ENCODE peak calls at places on chromosomes 3 and 15, in nine cellular contexts. K is mesothelial cell of epicardium, S is neural crest cell, B is SK-N-SH, N is fibroblast of pulmonary artery, X is omental fat pad, R is tibial nerve, J is AG10803, Z is astrocyte. Y is an unnamed sample.

GRCh38 chr3:194738254-194739093 is 52.8 kb downstream of the FAM43A start:
- DNase-seq in X (no peak), R (no peak), N (peak), S (no peak), Z (peak), B (peak), K (no peak), J (peak), Y (peak)

GRCh38 chr3:50230833-50231125 is 5.2 kb upstream of the GNAI2 start:
- DNase-seq in J (no peak), Z (no peak), N (peak), B (no peak), X (no peak), K (no peak), S (no peak), R (no peak), Y (no peak)

GRCh38 chr15:58524247-58524646 is 92.5 kb downstream of the LIPC start:
- DNase-seq in B (no peak), S (no peak), R (no peak), N (peak), Z (no peak), J (no peak), K (no peak), X (no peak), Y (no peak)

GRCh38 chr3:160796089-160796812 is 40.2 kb downstream of the PPM1L start:
- DNase-seq in S (no peak), B (no peak), R (no peak), N (no peak), J (no peak), X (no peak), Z (no peak), K (no peak), Y (no peak)

GRCh38 chr3:56754753-56755365 is 46.9 kb downstream of the ARHGEF3 start:
- DNase-seq in X (no peak), K (no peak), N (no peak), Z (no peak), J (no peak), B (no peak), R (no peak), S (no peak), Y (peak)

GRCh38 chr15:52656412-52656811 is 22.8 kb downstream of the ATOSA start:
- DNase-seq in B (no peak), R (no peak), X (no peak), K (no peak), Z (no peak), S (no peak), N (no peak), J (no peak), Y (no peak)

GRCh38 chr3:188052966-188053340 is 101.0 kb upstream of the LPP start:
- DNase-seq in Z (no peak), X (no peak), S (no peak), J (no peak), K (no peak), N (no peak), B (no peak), R (no peak), Y (no peak)

GRCh38 chr3:72811551-72811950 is 36.7 kb downstream of the SHQ1 start:
- DNase-seq in R (no peak), J (no peak), B (no peak), Z (no peak), S (no peak), N (no peak), X (no peak), K (no peak), Y (no peak)

GRCh38 chr3:118987466-118987865 is 47.2 kb downstream of the IGSF11 start:
- DNase-seq in R (peak), B (no peak), N (peak), S (no peak), K (no peak), X (no peak), Z (peak), J (peak), Y (no peak)

GRCh38 chr15:94844188-94844532 is 612.8 kb downstream of the MCTP2 start:
- DNase-seq in R (no peak), K (no peak), J (peak), S (no peak), Z (no peak), X (no peak), N (peak), B (no peak), Y (no peak)

GRCh38 chr3:47024932-47025331 is 45.5 kb downstream of the NBEAL2 start:
- DNase-seq in Z (peak), J (peak), S (no peak), B (no peak), R (no peak), K (no peak), N (peak), X (no peak), Y (no peak)

GRCh38 chr15:57031082-57031481 is 112.6 kb downstream of the TCF12 start:
- DNase-seq in N (no peak), X (no peak), K (no peak), Z (no peak), R (no peak), B (no peak), J (no peak), S (no peak), Y (no peak)

GRCh38 chr3:140187028-140187427 is 252.0 kb downstream of the CLSTN2 start:
- DNase-seq in B (no peak), K (no peak), J (no peak), R (no peak), X (no peak), Z (no peak), S (no peak), N (no peak), Y (peak)

GRCh38 chr3:126472277-126473006 is 3.2 kb downstream of the ZXDC start:
- DNase-seq in R (peak), N (peak), Z (peak), B (no peak), J (peak), X (peak), S (no peak), K (no peak), Y (no peak)

GRCh38 chr15:66400351-66400774 is 13.7 kb downstream of the MAP2K1 start:
- DNase-seq in J (no peak), B (no peak), Z (peak), X (no peak), R (no peak), N (no peak), S (no peak), K (no peak), Y (no peak)

GRCh38 chr3:41175365-41175764 is 23.9 kb upstream of the CTNNB1 start:
- DNase-seq in X (no peak), Z (no peak), S (no peak), B (no peak), N (no peak), R (no peak), J (peak), K (no peak), Y (no peak)

GRCh38 chr15:99105516-99106341 is 849 bp downstream of the SYNM start:
- DNase-seq in X (no peak), J (peak), N (peak), R (no peak), B (peak), S (peak), K (peak), Z (peak), Y (peak)

GRCh38 chr15:32107477-32108080 is 77.3 kb downstream of the CHRNA7 start:
- DNase-seq in J (no peak), K (no peak), Z (no peak), B (no peak), R (no peak), N (no peak), S (no peak), X (no peak), Y (no peak)

GRCh38 chr3:148319161-148319915 is 378.4 kb upstream of the AGTR1 start:
- DNase-seq in Z (peak), R (no peak), S (no peak), B (no peak), K (no peak), X (no peak), J (peak), N (peak), Y (no peak)

GRCh38 chr3:167917969-167918368 is 177.8 kb downstream of the GOLIM4 start:
- DNase-seq in K (no peak), Z (no peak), R (no peak), X (no peak), S (no peak), N (no peak), B (no peak), J (no peak), Y (no peak)

GRCh38 chr3:167908745-167909442 is 173.4 kb downstream of the SERPINI1 start:
- DNase-seq in R (no peak), K (no peak), X (no peak), B (no peak), Z (no peak), N (no peak), J (no peak), S (no peak), Y (no peak)

GRCh38 chr3:167909443-167910287 is 174.1 kb downstream of the SERPINI1 start:
- DNase-seq in S (no peak), B (no peak), K (no peak), N (no peak), R (no peak), X (no peak), J (no peak), Z (no peak), Y (no peak)

GRCh38 chr3:167918686-167919085 is 177.0 kb downstream of the GOLIM4 start:
- DNase-seq in B (no peak), Z (peak), R (no peak), N (no peak), J (no peak), K (no peak), S (no peak), X (no peak), Y (no peak)

GRCh38 chr3:167913218-167913902 is 177.8 kb downstream of the SERPINI1 start:
- DNase-seq in J (peak), B (peak), S (no peak), R (no peak), K (no peak), Z (peak), X (no peak), N (peak), Y (no peak)
- TF ChIP-seq CTCF in J (peak), B (peak), S (peak), R (no peak), K (no peak), Z (no peak), X (no peak), N (peak), Y (no peak)

DNA sequence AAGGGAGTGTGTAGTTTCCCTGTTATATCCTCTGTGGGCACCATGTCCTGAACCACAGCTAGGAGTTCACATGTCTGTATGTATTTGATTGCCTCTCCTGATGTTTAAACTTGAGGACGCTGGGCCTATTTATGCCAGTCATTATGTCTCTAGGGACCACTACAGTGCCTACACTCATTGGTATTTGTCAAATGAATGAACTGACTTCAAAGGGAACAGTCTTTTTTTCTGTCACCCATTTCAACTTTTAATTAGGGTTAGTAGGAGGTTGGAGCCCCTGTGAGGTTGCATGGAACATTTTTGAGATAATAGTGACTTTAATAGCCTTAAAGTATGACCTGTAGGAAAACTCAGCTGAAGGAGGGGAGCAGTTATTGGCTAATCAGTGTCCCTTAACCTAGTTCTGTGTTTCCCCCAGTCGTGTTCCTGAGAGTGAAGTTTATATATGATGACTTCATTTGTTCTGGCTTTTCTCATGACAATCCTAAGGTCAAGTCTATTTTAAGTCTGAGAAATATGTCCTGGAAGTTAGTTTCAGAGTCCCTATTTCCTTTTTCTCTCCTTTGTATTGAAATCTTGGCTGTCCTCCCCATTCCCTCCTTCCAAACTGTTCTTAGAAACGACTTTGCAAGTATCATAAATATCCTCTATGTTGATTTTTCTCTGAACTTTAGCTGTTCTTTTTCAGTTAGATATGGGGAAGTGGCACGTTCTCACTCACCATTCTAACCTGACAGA is 29.0 kb downstream of the PDE8A start:
- DNase-seq in X (no peak), S (no peak), Z (no peak), R (no peak), K (no peak), J (no peak), B (no peak), N (peak), Y (no peak)
- TF ChIP-seq CTCF in X (no peak), S (peak), Z (no peak), R (no peak), K (peak), J (no peak), B (no peak), N (peak), Y (no peak)

GRCh38 chr3:11155341-11156025 is 1.2 kb downstream of the HRH1 start:
- DNase-seq in B (peak), K (peak), R (peak), X (peak), Z (peak), N (peak), S (peak), J (peak), Y (peak)

GRCh38 chr3:11157406-11157805 is 3.1 kb downstream of the HRH1 start:
- DNase-seq in X (no peak), B (no peak), K (no peak), R (no peak), Z (no peak), N (no peak), S (no peak), J (no peak), Y (no peak)

GRCh38 chr3:11154036-11154952 is at the start of gene HRH1:
- DNase-seq in B (peak), X (no peak), K (peak), S (no peak), N (peak), R (no peak), Z (no peak), J (no peak), Y (peak)

GRCh38 chr3:11156026-11156410 is 1.7 kb downstream of the HRH1 start:
- DNase-seq in Z (no peak), K (no peak), N (no peak), R (no peak), S (no peak), J (no peak), B (no peak), X (no peak), Y (no peak)

DNA sequence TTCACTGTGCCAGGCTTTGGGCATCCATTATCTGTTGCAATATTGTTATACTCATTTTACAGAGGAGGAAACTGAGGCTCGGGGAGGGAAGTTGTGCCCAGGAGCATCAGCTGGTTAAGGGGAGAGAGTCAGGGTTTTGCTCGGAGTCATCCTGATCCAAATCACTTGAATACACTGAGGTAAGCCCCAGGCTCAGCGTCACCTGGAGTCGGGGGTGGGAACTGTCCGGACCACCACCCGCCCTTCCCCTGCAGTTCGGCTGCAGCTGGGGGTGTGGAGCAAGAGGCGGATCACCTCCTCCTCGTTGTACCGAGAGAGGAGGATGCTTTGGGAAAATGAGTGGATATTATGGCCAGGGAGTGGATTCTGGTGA is 646 bp downstream of the HRH1 start:
- DNase-seq in J (no peak), B (peak), R (no peak), Z (no peak), S (no peak), N (peak), K (no peak), X (no peak), Y (no peak)
- TF ChIP-seq CTCF in J (peak), B (no peak), R (no peak), Z (no peak), S (no peak), N (peak), K (no peak), X (no peak), Y (no peak)

DNA sequence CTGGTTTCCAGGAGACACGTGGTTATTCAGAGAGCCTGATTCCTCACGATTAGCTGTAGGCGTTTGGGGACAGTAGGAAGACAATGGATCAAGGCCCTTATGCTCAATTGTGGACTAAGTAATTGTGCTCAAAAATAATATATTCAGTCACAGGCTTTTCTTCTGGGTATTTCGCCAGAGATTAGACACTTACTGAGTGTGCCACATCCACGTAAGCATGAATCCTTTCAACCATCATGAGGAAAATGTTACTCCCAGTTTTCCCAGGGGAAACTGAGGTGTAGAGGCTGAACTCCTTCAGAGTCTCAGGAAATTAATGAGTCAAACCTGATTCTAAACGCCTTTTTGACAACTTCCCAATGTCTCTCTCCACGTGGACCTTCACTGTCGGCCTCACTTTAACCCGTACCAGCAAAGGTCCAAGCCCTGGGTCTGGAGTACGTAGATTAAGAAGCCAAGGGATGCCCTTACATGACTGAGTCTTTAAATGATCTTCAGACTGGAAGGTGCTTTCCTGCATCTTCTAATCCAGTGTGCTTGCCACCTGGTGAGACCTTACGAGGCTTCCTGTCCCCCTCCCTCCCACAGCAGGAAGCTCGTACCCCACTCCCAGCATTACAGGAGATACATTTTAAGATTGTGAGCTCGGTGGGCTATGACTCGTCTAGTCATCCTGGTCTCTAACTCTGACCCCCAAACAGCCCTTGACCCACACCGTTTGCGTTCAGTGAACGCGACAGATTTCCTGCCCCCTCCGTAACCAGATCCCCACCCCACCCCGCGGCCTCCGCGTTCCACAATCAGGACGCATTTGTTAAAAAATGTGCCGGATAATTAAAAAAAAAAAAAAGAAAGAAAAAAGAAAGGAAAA is 1.7 kb downstream of the PKM start:
- DNase-seq in R (no peak), B (peak), K (no peak), Z (peak), S (no peak), N (peak), J (peak), X (no peak), Y (no peak)
- TF ChIP-seq CTCF in R (no peak), B (no peak), K (no peak), Z (no peak), S (no peak), N (no peak), J (no peak), X (no peak), Y (no peak)

GRCh38 chr3:45906681-45907220 is 20.4 kb downstream of the CCR9 start:
- DNase-seq in X (no peak), K (no peak), B (peak), N (peak), Z (peak), J (peak), R (no peak), S (no peak), Y (no peak)
- TF ChIP-seq CTCF in X (no peak), K (no peak), B (peak), N (peak), Z (peak), J (peak), R (no peak), S (no peak), Y (peak)

DNA sequence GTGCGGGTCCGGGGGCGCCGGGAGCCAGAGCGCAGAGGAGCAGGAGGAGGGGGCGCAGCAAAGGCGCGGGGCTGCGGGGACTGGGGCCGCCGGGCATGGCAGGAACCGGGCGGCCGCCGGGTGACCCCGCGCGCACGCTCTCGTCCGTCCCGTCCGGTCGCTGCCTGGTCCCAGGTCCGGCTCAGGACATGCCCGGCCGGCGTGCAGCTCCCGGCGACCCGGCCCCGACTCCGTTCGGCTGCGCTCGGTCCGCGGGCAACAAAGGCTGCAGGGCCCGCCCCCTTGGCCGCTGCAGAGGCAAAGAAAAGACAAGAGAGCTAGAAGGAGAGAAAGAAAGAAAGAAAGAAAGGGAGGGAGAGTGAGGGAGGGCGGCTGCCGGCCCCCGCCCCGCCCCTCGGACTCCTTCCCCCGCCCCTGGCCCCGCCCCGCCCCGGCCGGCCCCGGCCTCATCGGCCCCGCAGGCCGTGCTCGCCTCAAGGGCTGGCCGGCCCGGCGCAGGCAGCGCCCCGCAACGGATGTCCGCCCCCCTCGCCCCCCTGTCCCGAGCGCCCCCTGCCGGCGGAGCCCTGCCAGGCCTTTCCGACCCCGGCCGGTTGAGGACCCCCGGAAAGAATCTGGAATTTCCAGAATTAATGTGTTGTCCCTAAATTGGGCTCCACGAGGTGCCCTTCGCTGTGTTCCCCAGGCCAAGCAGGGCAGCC is at the start of gene ADAMTS7:
- DNase-seq in K (peak), X (no peak), S (peak), Z (peak), B (peak), J (peak), N (peak), R (peak), Y (peak)
- TF ChIP-seq CTCF in K (peak), X (no peak), S (peak), Z (no peak), B (peak), J (peak), N (peak), R (peak), Y (peak)

GRCh38 chr15:61623746-61624145 is 394.6 kb upstream of the RORA start:
- DNase-seq in K (no peak), X (no peak), R (no peak), N (no peak), S (no peak), B (no peak), Z (no peak), J (no peak), Y (no peak)
- TF ChIP-seq CTCF in K (no peak), X (no peak), R (no peak), N (no peak), S (no peak), B (no peak), Z (no peak), J (no peak), Y (no peak)

GRCh38 chr15:89231832-89232231 is 10.5 kb upstream of the RLBP1 start:
- DNase-seq in N (no peak), X (no peak), S (no peak), J (no peak), B (no peak), K (no peak), R (no peak), Z (no peak), Y (no peak)

GRCh38 chr15:89225588-89225987 is 4.2 kb upstream of the RLBP1 start:
- DNase-seq in R (no peak), S (no peak), B (no peak), N (no peak), X (no peak), J (no peak), Z (no peak), K (no peak), Y (no peak)

GRCh38 chr15:89226359-89227221 is 5.2 kb upstream of the RLBP1 start:
- DNase-seq in R (no peak), S (no peak), K (no peak), N (no peak), B (no peak), J (no peak), X (no peak), Z (no peak), Y (no peak)

GRCh38 chr15:89227425-89227824 is 6.0 kb upstream of the RLBP1 start:
- DNase-seq in S (no peak), N (no peak), X (no peak), K (no peak), R (no peak), Z (no peak), B (no peak), J (no peak), Y (no peak)

GRCh38 chr15:89230277-89230676 is 8.9 kb upstream of the RLBP1 start:
- DNase-seq in X (no peak), J (no peak), Z (no peak), S (no peak), K (no peak), B (no peak), R (no peak), N (no peak), Y (no peak)
- TF ChIP-seq CTCF in X (no peak), J (peak), Z (no peak), S (no peak), K (no peak), B (no peak), R (no peak), N (peak), Y (no peak)

GRCh38 chr3:184560531-184560930 is 1.1 kb upstream of the EPHB3 start:
- DNase-seq in K (no peak), J (no peak), R (no peak), X (no peak), S (no peak), B (no peak), N (no peak), Z (no peak), Y (no peak)
- TF ChIP-seq CTCF in K (no peak), J (no peak), R (no peak), X (no peak), S (no peak), B (no peak), N (no peak), Z (no peak), Y (no peak)

GRCh38 chr3:124559650-124560405 is 170.4 kb upstream of the UMPS start:
- DNase-seq in S (peak), X (peak), B (peak), R (peak), Z (peak), N (peak), J (peak), K (peak), Y (peak)
- TF ChIP-seq CTCF in S (peak), X (no peak), B (peak), R (peak), Z (peak), N (peak), J (peak), K (peak), Y (peak)

Y was measured in heart left ventricle.